ENCODE peak calls at places on chromosomes 1 and 21, in five cellular contexts. One of them, this sample, is unnamed. For H3K27me3, the result is how much of the 10 kb centered on the place peaks cover.

GRCh38 chr1:210541680-210542358 is 213.1 kb downstream of the HHAT start:
- DNase-seq in PC-3: no peak
- DNase-seq in psoas muscle: no peak
- DNase-seq in dorsolateral prefrontal cortex: no peak
- DNase-seq in pancreas: no peak
- DNase-seq in this sample: no peak

GRCh38 chr1:151831605-151832004 is at the start of gene RORC:
- DNase-seq in dorsolateral prefrontal cortex: peak
- DNase-seq in PC-3: no peak
- DNase-seq in psoas muscle: peak
- DNase-seq in pancreas: peak
- DNase-seq in this sample: peak

GRCh38 chr1:51444096-51444495 is 75.0 kb downstream of the EPS15 start:
- DNase-seq in pancreas: no peak
- DNase-seq in psoas muscle: no peak
- DNase-seq in dorsolateral prefrontal cortex: no peak
- DNase-seq in PC-3: no peak
- DNase-seq in this sample: no peak

GRCh38 chr1:228740991-228741390 is 5.7 kb downstream of the RHOU start:
- DNase-seq in pancreas: no peak
- DNase-seq in dorsolateral prefrontal cortex: no peak
- DNase-seq in psoas muscle: no peak
- DNase-seq in PC-3: no peak
- DNase-seq in this sample: no peak

GRCh38 chr21:37153193-37153934 is 80.3 kb downstream of the TTC3 start:
- DNase-seq in pancreas: no peak
- DNase-seq in PC-3: peak
- DNase-seq in psoas muscle: no peak
- DNase-seq in dorsolateral prefrontal cortex: no peak
- DNase-seq in this sample: no peak

GRCh38 chr1:193662030-193662429 is 475.6 kb upstream of the B3GALT2 start:
- DNase-seq in PC-3: no peak
- DNase-seq in psoas muscle: no peak
- DNase-seq in dorsolateral prefrontal cortex: no peak
- DNase-seq in pancreas: no peak
- DNase-seq in this sample: no peak

GRCh38 chr1:192631749-192632148 is 4.2 kb upstream of the RGS13 start:
- DNase-seq in psoas muscle: no peak
- DNase-seq in dorsolateral prefrontal cortex: no peak
- DNase-seq in pancreas: no peak
- DNase-seq in PC-3: peak
- DNase-seq in this sample: no peak

GRCh38 chr1:84582802-84583587 is 8.8 kb upstream of the CTBS start:
- DNase-seq in pancreas: no peak
- DNase-seq in psoas muscle: no peak
- DNase-seq in dorsolateral prefrontal cortex: no peak
- DNase-seq in PC-3: peak
- DNase-seq in this sample: no peak

GRCh38 chr1:117616356-117616755 is 10.5 kb downstream of the TENT5C start:
- DNase-seq in pancreas: peak
- DNase-seq in PC-3: no peak
- DNase-seq in dorsolateral prefrontal cortex: no peak
- DNase-seq in psoas muscle: no peak
- DNase-seq in this sample: no peak

GRCh38 chr1:14003552-14003951 is 303.6 kb downstream of the PRDM2 start:
- DNase-seq in dorsolateral prefrontal cortex: no peak
- DNase-seq in psoas muscle: no peak
- DNase-seq in PC-3: no peak
- DNase-seq in pancreas: no peak
- DNase-seq in this sample: no peak

GRCh38 chr1:116997011-116997410 is 4.5 kb upstream of the CD101 start:
- DNase-seq in dorsolateral prefrontal cortex: no peak
- DNase-seq in psoas muscle: no peak
- DNase-seq in PC-3: peak
- DNase-seq in pancreas: no peak
- DNase-seq in this sample: no peak

GRCh38 chr1:10823000-10823401 is 26.6 kb upstream of the CASZ1 start:
- DNase-seq in dorsolateral prefrontal cortex: no peak
- DNase-seq in PC-3: no peak
- DNase-seq in pancreas: no peak
- DNase-seq in psoas muscle: peak
- DNase-seq in this sample: peak

GRCh38 chr1:36450919-36451305 is 661 bp upstream of the OSCP1 start:
- DNase-seq in pancreas: no peak
- DNase-seq in psoas muscle: no peak
- DNase-seq in PC-3: no peak
- DNase-seq in dorsolateral prefrontal cortex: no peak
- DNase-seq in this sample: no peak

GRCh38 chr1:32806910-32807523 is 10.1 kb downstream of the YARS1 start:
- DNase-seq in PC-3: no peak
- DNase-seq in dorsolateral prefrontal cortex: no peak
- DNase-seq in psoas muscle: no peak
- DNase-seq in pancreas: no peak
- DNase-seq in this sample: no peak

GRCh38 chr1:180580237-180580636 is 21.5 kb downstream of the OVAAL start:
- DNase-seq in pancreas: peak
- DNase-seq in PC-3: peak
- DNase-seq in psoas muscle: no peak
- DNase-seq in dorsolateral prefrontal cortex: no peak
- DNase-seq in this sample: no peak

GRCh38 chr1:215749423-215749822 is 182.3 kb downstream of the KCTD3 start:
- DNase-seq in psoas muscle: no peak
- DNase-seq in dorsolateral prefrontal cortex: no peak
- DNase-seq in PC-3: peak
- DNase-seq in pancreas: no peak
- DNase-seq in this sample: no peak

GRCh38 chr1:12167493-12168429 is 970 bp downstream of the TNFRSF1B start:
- DNase-seq in psoas muscle: no peak
- DNase-seq in pancreas: no peak
- DNase-seq in PC-3: no peak
- DNase-seq in dorsolateral prefrontal cortex: no peak
- DNase-seq in this sample: no peak

GRCh38 chr1:37069406-37069805 is 35.1 kb upstream of the GRIK3 start:
- DNase-seq in dorsolateral prefrontal cortex: no peak
- DNase-seq in psoas muscle: no peak
- DNase-seq in PC-3: no peak
- DNase-seq in pancreas: no peak
- DNase-seq in this sample: no peak

GRCh38 chr1:51636765-51637522 is 20.1 kb downstream of the OSBPL9 start:
- DNase-seq in psoas muscle: peak
- DNase-seq in PC-3: peak
- DNase-seq in pancreas: no peak
- DNase-seq in dorsolateral prefrontal cortex: no peak
- DNase-seq in this sample: no peak

GRCh38 chr1:208709981-208710380 is 465.8 kb upstream of the PLXNA2 start:
- DNase-seq in pancreas: no peak
- DNase-seq in PC-3: no peak
- DNase-seq in dorsolateral prefrontal cortex: no peak
- DNase-seq in psoas muscle: no peak
- DNase-seq in this sample: no peak
- H3K27ac ChIP-seq in pancreas: no peak
- H3K27ac ChIP-seq in PC-3: no peak
- H3K27ac ChIP-seq in dorsolateral prefrontal cortex: no peak
- H3K27ac ChIP-seq in psoas muscle: no peak
- H3K27ac ChIP-seq in this sample: no peak

GRCh38 chr1:204624631-204625216 is 60.8 kb downstream of the LRRN2 start:
- DNase-seq in pancreas: no peak
- DNase-seq in psoas muscle: no peak
- DNase-seq in dorsolateral prefrontal cortex: no peak
- DNase-seq in PC-3: no peak
- DNase-seq in this sample: no peak

GRCh38 chr1:204633665-204634064 is 51.9 kb downstream of the LRRN2 start:
- DNase-seq in PC-3: no peak
- DNase-seq in psoas muscle: no peak
- DNase-seq in pancreas: no peak
- DNase-seq in dorsolateral prefrontal cortex: peak
- DNase-seq in this sample: no peak

GRCh38 chr1:204630460-204630905 is 55.1 kb downstream of the LRRN2 start:
- DNase-seq in pancreas: no peak
- DNase-seq in psoas muscle: no peak
- DNase-seq in dorsolateral prefrontal cortex: no peak
- DNase-seq in PC-3: no peak
- DNase-seq in this sample: no peak

GRCh38 chr1:204627436-204627835 is 58.1 kb downstream of the LRRN2 start:
- DNase-seq in dorsolateral prefrontal cortex: peak
- DNase-seq in psoas muscle: no peak
- DNase-seq in pancreas: no peak
- DNase-seq in PC-3: no peak
- DNase-seq in this sample: no peak

GRCh38 chr1:204628868-204629267 is 56.7 kb downstream of the LRRN2 start:
- DNase-seq in dorsolateral prefrontal cortex: no peak
- DNase-seq in pancreas: no peak
- DNase-seq in psoas muscle: no peak
- DNase-seq in PC-3: no peak
- DNase-seq in this sample: no peak
- H3K27me3 ChIP-seq in dorsolateral prefrontal cortex: under half
- H3K27me3 ChIP-seq in pancreas: under half
- H3K27me3 ChIP-seq in psoas muscle: under half
- H3K27me3 ChIP-seq in PC-3: under half
- H3K27me3 ChIP-seq in this sample: under half

DNA sequence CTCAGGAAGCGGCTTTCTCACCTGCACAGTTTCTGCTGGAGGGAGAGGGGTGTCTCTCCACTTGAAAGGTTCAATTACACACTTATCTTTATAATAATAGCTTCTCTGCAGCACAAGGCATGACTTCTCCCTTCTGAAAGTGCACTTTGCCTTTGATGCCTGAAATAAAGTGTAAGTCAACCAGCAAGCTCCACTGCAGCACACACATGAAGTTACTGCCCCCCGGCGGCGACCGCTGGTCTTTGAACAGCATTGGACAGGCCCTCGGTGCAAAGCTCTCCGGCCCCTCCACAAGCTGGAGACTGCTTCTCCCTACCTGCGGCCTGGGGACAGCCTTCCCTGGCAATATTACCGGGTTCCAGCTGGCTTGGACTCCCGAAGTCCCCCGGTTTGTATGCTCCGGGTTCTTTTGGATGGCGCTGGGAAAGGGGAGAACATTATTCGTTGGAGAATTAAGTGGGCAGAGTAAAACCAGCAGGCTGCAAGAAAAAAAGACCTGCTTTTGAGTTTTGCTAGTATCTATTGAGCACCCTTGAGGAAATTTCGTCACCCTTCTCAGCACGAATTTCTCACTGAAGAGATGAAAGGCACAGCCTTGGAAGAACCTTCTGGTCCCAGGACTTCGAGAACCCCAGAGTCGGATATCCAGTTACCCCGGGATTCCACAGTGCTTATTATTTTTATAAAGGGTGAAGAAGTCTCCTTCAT is 11.8 kb downstream of the RCAN1 start:
- DNase-seq in dorsolateral prefrontal cortex: peak
- DNase-seq in PC-3: peak
- DNase-seq in pancreas: peak
- DNase-seq in psoas muscle: peak
- DNase-seq in this sample: peak
- H3K27ac ChIP-seq in dorsolateral prefrontal cortex: peak
- H3K27ac ChIP-seq in PC-3: no peak
- H3K27ac ChIP-seq in pancreas: no peak
- H3K27ac ChIP-seq in psoas muscle: no peak
- H3K27ac ChIP-seq in this sample: no peak

DNA sequence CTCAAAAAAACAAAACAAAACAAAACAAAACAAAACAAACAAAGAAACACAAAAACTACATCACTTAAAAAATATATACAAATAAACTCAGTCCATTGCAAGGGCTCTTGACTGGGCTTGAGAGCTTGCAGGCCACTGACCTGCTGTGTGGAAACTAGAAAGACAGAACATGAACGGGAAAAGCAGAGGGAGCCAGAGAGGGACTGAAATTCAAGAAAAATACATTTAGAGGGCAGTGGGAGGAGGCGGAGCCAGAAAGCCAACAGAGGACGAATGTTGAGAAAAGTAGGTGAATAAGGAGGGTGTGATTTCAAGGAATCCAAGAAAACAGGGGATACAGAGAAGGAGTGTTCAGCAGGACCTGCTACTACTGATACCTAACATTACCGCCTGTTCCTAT is 41.4 kb upstream of the PLA2G2C start:
- DNase-seq in PC-3: no peak
- DNase-seq in dorsolateral prefrontal cortex: no peak
- DNase-seq in psoas muscle: no peak
- DNase-seq in pancreas: no peak
- DNase-seq in this sample: no peak
- H3K27me3 ChIP-seq in PC-3: under half
- H3K27me3 ChIP-seq in dorsolateral prefrontal cortex: under half
- H3K27me3 ChIP-seq in psoas muscle: under half
- H3K27me3 ChIP-seq in pancreas: under half
- H3K27me3 ChIP-seq in this sample: under half

GRCh38 chr1:220684890-220685289 is 5.3 kb upstream of the C1orf115 start:
- DNase-seq in dorsolateral prefrontal cortex: no peak
- DNase-seq in psoas muscle: no peak
- DNase-seq in pancreas: no peak
- DNase-seq in PC-3: no peak
- DNase-seq in this sample: no peak
- H3K27ac ChIP-seq in dorsolateral prefrontal cortex: no peak
- H3K27ac ChIP-seq in psoas muscle: no peak
- H3K27ac ChIP-seq in pancreas: no peak
- H3K27ac ChIP-seq in PC-3: no peak
- H3K27ac ChIP-seq in this sample: no peak

GRCh38 chr1:201090536-201090935 is 21.7 kb downstream of the CACNA1S start:
- DNase-seq in psoas muscle: peak
- DNase-seq in PC-3: no peak
- DNase-seq in dorsolateral prefrontal cortex: no peak
- DNase-seq in pancreas: no peak
- DNase-seq in this sample: no peak
- H3K27me3 ChIP-seq in psoas muscle: under half
- H3K27me3 ChIP-seq in PC-3: under half
- H3K27me3 ChIP-seq in dorsolateral prefrontal cortex: under half
- H3K27me3 ChIP-seq in pancreas: under half
- H3K27me3 ChIP-seq in this sample: under half